ENCODE peak calls at places on chromosome 7, in ten cellular contexts. Z is mesenchymal stem cell; T is stimulated activated CD4-positive, alpha-beta T cell treated with anti-CD3 and anti-CD28 coated beads, Interleukin-1b, Interleukin-23, amount 100 ng/mL, for 1 hour; C is HS-5; G is hippocampal formation; N is HT1080; Y is NCI-H2029 treated with DMSO at 0.1 percent for 48 hours; S is astrocyte of the spinal cord; D is stimulated activated CD8-positive, alpha-beta memory T cell treated with anti-CD3 and anti-CD28 coated beads, Interleukin-15, amount 100 ng/mL, for 24 hours; V is NB4. E is an unnamed sample.

GRCh38 chr7:96667026-96667425 is 42.6 kb downstream of the SEM1 start:
- DNase-seq in N (no peak), D (no peak), Z (no peak), T (no peak), C (no peak), V (no peak), S (peak; percentile 86), Y (no peak), G (no peak), E (no peak)

GRCh38 chr7:108235451-108236061 is 105.4 kb upstream of the LAMB4 start:
- DNase-seq in T (no peak), S (peak; percentile 22), G (no peak), N (peak; percentile 30), D (no peak), Z (peak; percentile 24), V (peak; percentile 52), Y (no peak), C (peak; percentile 3), E (no peak)

GRCh38 chr7:152137476-152138025 is 112.1 kb downstream of the GALNT11 start:
- DNase-seq in V (no peak), Z (peak; percentile 22), G (no peak), N (no peak), D (no peak), T (no peak), C (no peak), Y (no peak), S (peak; percentile 40), E (no peak)

GRCh38 chr7:115682507-115682906 is 348.1 kb downstream of the TFEC start:
- DNase-seq in V (no peak), D (no peak), G (no peak), Z (no peak), N (no peak), Y (no peak), S (no peak), C (no peak), T (no peak), E (no peak)

GRCh38 chr7:43362652-43363428 is 220.1 kb upstream of the STK17A start:
- DNase-seq in Y (no peak), G (no peak), C (peak; percentile 31), D (no peak), V (peak; percentile 72), Z (peak; percentile 45), T (no peak), N (peak; percentile 38), S (peak; percentile 15), E (no peak)

GRCh38 chr7:99645590-99645989 is 28.8 kb downstream of the ZSCAN25 start:
- DNase-seq in G (no peak), C (no peak), Z (no peak), N (no peak), Y (no peak), D (no peak), S (no peak), T (no peak), V (no peak), E (no peak)

GRCh38 chr7:150959739-150960734 is 18.1 kb downstream of the KCNH2 start:
- DNase-seq in C (no peak), D (no peak), N (no peak), T (no peak), Y (no peak), S (no peak), Z (no peak), G (no peak), V (peak; percentile 91), E (no peak)

GRCh38 chr7:78435355-78435754 is 636.8 kb downstream of the PHTF2 start:
- DNase-seq in T (no peak), S (no peak), G (no peak), D (no peak), Y (no peak), V (no peak), N (no peak), C (no peak), Z (no peak), E (no peak)

GRCh38 chr7:16504019-16504418 is 22.6 kb upstream of the LRRC72 start:
- DNase-seq in Z (peak; percentile 63), T (no peak), D (no peak), S (peak; percentile 72), Y (no peak), G (no peak), V (no peak), N (peak; percentile 77), C (no peak), E (no peak)

GRCh38 chr7:82566752-82567151 is 123.2 kb upstream of the CACNA2D1 start:
- DNase-seq in D (no peak), N (no peak), Z (no peak), S (no peak), Y (peak; percentile 17), V (no peak), C (no peak), T (no peak), G (no peak), E (no peak)

GRCh38 chr7:66379761-66380160 is 174.6 kb downstream of the TPST1 start:
- DNase-seq in Y (no peak), S (no peak), V (peak; percentile 67), N (peak; percentile 85), G (no peak), D (no peak), Z (peak; percentile 77), C (peak; percentile 64), T (no peak), E (no peak)

GRCh38 chr7:87627634-87627994 is 584 bp upstream of the RUNDC3B start:
- DNase-seq in N (no peak), Z (no peak), S (peak; percentile 4), Y (no peak), T (no peak), V (no peak), C (no peak), D (no peak), G (no peak), E (peak; percentile 45)

GRCh38 chr7:46764100-46764941 is 817.6 kb downstream of the TNS3 start:
- DNase-seq in Z (peak; percentile 95), T (no peak), C (peak; percentile 99), G (no peak), D (no peak), N (peak; percentile 98), S (peak; percentile 98), Y (no peak), V (no peak), E (no peak)

GRCh38 chr7:56174346-56175085 is 58.3 kb upstream of the NUPR2 start:
- DNase-seq in Y (no peak), S (no peak), D (no peak), Z (no peak), T (no peak), V (no peak), C (no peak), G (no peak), N (no peak), E (no peak)